ENCODE peak calls at places on chromosomes 7 and 10, in eight cellular contexts. R, T, J, D, Z, P, L and K are unnamed samples.

GRCh38 chr10:125007436-125007835 is 65.5 kb downstream of the ZRANB1 start:
- DNase-seq in T (no peak), R (no peak), P (no peak), L (no peak), J (no peak), D (no peak), Z (peak; percentile 42), K (no peak)

GRCh38 chr7:157612664-157613561 is 276.1 kb downstream of the DNAJB6 start:
- DNase-seq in L (peak; percentile 75), J (no peak), R (peak; percentile 14), T (peak; percentile 6), Z (peak; percentile 86), P (no peak), D (peak; percentile 78), K (no peak)

GRCh38 chr10:72694476-72695369 is 2.8 kb downstream of the MCU start:
- DNase-seq in D (no peak), T (no peak), Z (no peak), P (peak; percentile 50), L (peak; percentile 24), J (peak; percentile 44), R (peak; percentile 39), K (peak; percentile 39)

GRCh38 chr7:142838461-142839213 is 16.2 kb upstream of the EPHB6 start:
- DNase-seq in P (no peak), T (no peak), D (no peak), L (no peak), J (no peak), Z (no peak), R (no peak), K (peak; percentile 98)

GRCh38 chr10:130360826-130361311 is 224.7 kb downstream of the GLRX3 start:
- DNase-seq in T (no peak), L (no peak), D (no peak), P (no peak), J (no peak), R (no peak), Z (no peak), K (no peak)

GRCh38 chr7:93562106-93562505 is 12.4 kb downstream of the CALCR start:
- DNase-seq in P (no peak), D (no peak), R (no peak), T (no peak), J (no peak), L (no peak), Z (no peak), K (no peak)

GRCh38 chr10:120950103-120950561 is 99.0 kb downstream of the WDR11 start:
- DNase-seq in J (no peak), R (peak; percentile 72), Z (no peak), T (no peak), D (no peak), P (no peak), L (no peak), K (no peak)

GRCh38 chr10:11218395-11218794 is 200.7 kb downstream of the CELF2 start:
- DNase-seq in D (no peak), P (no peak), Z (no peak), L (no peak), J (no peak), T (no peak), R (no peak), K (no peak)

GRCh38 chr10:36675458-36675880 is 449.9 kb upstream of the ANKRD30A start:
- DNase-seq in R (no peak), T (no peak), P (peak; percentile 56), Z (no peak), L (no peak), J (peak; percentile 86), D (no peak), K (no peak)

GRCh38 chr10:105729428-105729827 is 1088.3 kb downstream of the SORCS3 start:
- DNase-seq in T (no peak), Z (no peak), R (no peak), J (no peak), D (no peak), L (no peak), P (no peak), K (no peak)

GRCh38 chr10:59991117-59991516 is 84.8 kb upstream of the CCDC6 start:
- DNase-seq in T (no peak), P (no peak), L (no peak), R (no peak), D (no peak), J (no peak), Z (no peak), K (no peak)

GRCh38 chr10:72254891-72255568 is 18.7 kb upstream of the DDIT4 start:
- DNase-seq in P (peak; percentile 65), L (peak; percentile 55), T (no peak), R (peak; percentile 94), D (peak; percentile 70), J (peak; percentile 53), Z (peak; percentile 95), K (peak; percentile 63)